ENCODE peak calls at places on chromosomes 6 and 20, in four cellular contexts. U, C, R and Z are unnamed samples.

GRCh38 chr20:8073024-8073832 is 53.7 kb upstream of the TMX4 start:
- DNase-seq in U (no peak), C (no peak), R (peak), Z (peak)

GRCh38 chr20:18794428-18794787 is 19.2 kb upstream of the SCP2D1 start:
- DNase-seq in U (no peak), C (no peak), R (no peak), Z (no peak)

GRCh38 chr6:149046822-149047246 is 270.7 kb upstream of the TAB2 start:
- DNase-seq in U (no peak), C (no peak), R (no peak), Z (no peak)

GRCh38 chr20:45833030-45833882 is at the start of gene SNX21:
- DNase-seq in U (no peak), C (peak), R (peak), Z (peak)

GRCh38 chr20:50652702-50653294 is 38.5 kb downstream of the RIPOR3 start:
- DNase-seq in U (peak), C (no peak), R (no peak), Z (no peak)

GRCh38 chr6:30322527-30323501 is 3.9 kb upstream of the TRIM39 start:
- DNase-seq in U (no peak), C (peak), R (no peak), Z (no peak)

GRCh38 chr20:49452011-49452482 is 30.4 kb downstream of the KCNB1 start:
- DNase-seq in U (no peak), C (no peak), R (no peak), Z (no peak)

GRCh38 chr20:3190681-3191111 is 13.8 kb downstream of the DDRGK1 start:
- DNase-seq in U (no peak), C (no peak), R (no peak), Z (peak)

GRCh38 chr20:45886590-45887345 is 654 bp downstream of the SPATA25 start:
- DNase-seq in U (no peak), C (no peak), R (no peak), Z (no peak)

GRCh38 chr6:165872811-165873210 is 209.8 kb upstream of the PDE10A start:
- DNase-seq in U (no peak), C (no peak), R (no peak), Z (no peak)

GRCh38 chr6:167226791-167227190 is 64.3 kb upstream of the UNC93A start:
- DNase-seq in U (no peak), C (no peak), R (no peak), Z (no peak)

GRCh38 chr6:139119553-139119952 is 15.3 kb upstream of the HECA start:
- DNase-seq in U (no peak), C (no peak), R (no peak), Z (no peak)

GRCh38 chr6:15512126-15512525 is 150.7 kb downstream of the DTNBP1 start:
- DNase-seq in U (no peak), C (peak), R (peak), Z (no peak)

DNA sequence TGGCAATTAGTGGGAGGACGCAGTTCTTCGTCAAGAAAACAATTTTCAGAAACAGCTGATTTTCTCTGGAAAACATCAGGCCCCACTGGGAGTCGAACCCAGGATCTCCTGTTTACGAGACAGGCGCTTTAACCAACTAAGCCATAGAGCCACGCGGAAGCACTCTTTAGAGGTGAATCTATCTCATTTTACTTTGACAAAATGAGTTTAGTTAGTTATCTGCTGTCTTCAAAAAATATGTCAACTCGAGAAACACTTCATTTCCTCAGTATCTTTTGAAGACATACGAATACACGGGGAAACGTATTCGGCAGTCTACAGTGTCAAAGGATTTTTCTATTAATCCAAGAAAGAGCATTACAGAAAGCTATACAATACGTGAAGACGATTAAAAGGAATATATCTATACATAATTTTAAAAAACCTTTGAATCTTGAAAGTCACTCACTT is 26.7 kb downstream of the GPX6 start:
- DNase-seq in U (peak), C (peak), R (peak), Z (peak)
- TF ChIP-seq CREB1 in U (no peak), C (no peak), R (no peak), Z (peak)

GRCh38 chr6:35089935-35090505 is 51.1 kb downstream of the TCP11 start:
- DNase-seq in U (no peak), C (no peak), R (no peak), Z (no peak)
- TF ChIP-seq REST in U (no peak), C (no peak), R (no peak), Z (no peak)

DNA sequence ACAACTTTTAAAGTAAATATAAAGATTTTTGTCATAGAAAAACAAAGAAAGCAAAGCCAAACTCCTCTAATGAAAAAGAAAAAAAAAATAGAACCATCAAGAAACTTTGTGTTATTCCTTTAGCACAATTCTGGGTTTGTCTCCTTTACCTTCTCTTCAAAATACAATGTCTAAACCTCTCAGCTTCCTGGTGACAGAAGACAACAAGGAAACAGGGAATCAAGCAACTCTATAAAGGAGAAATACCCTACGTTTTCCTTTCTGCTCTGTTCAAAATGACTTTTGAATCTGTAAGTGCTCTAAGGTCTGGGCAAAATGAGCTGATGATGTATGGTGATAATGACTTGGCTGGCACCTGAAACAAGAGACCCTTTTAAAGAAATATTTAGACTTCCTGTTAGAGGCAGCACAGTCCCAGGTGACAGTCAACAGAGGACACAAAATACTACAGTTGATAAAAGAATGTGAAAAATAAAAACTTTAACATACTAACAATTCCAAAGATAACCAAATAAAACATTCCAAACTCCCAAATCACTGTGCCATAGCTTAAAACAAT is 101.4 kb downstream of the PRDM1 start:
- DNase-seq in U (no peak), C (no peak), R (no peak), Z (no peak)
- TF ChIP-seq CREB1 in U (no peak), C (no peak), R (no peak), Z (no peak)

GRCh38 chr6:28587746-28588075 is 62.0 kb downstream of the GPX5 start:
- DNase-seq in U (no peak), C (no peak), R (no peak), Z (no peak)

GRCh38 chr6:28586273-28586672 is 60.6 kb downstream of the GPX5 start:
- DNase-seq in U (no peak), C (no peak), R (peak), Z (peak)

GRCh38 chr6:28585335-28585734 is 59.7 kb downstream of the GPX5 start:
- DNase-seq in U (no peak), C (peak), R (peak), Z (no peak)

GRCh38 chr6:28589234-28589951 is 63.7 kb downstream of the GPX5 start:
- DNase-seq in U (peak), C (no peak), R (peak), Z (peak)

DNA sequence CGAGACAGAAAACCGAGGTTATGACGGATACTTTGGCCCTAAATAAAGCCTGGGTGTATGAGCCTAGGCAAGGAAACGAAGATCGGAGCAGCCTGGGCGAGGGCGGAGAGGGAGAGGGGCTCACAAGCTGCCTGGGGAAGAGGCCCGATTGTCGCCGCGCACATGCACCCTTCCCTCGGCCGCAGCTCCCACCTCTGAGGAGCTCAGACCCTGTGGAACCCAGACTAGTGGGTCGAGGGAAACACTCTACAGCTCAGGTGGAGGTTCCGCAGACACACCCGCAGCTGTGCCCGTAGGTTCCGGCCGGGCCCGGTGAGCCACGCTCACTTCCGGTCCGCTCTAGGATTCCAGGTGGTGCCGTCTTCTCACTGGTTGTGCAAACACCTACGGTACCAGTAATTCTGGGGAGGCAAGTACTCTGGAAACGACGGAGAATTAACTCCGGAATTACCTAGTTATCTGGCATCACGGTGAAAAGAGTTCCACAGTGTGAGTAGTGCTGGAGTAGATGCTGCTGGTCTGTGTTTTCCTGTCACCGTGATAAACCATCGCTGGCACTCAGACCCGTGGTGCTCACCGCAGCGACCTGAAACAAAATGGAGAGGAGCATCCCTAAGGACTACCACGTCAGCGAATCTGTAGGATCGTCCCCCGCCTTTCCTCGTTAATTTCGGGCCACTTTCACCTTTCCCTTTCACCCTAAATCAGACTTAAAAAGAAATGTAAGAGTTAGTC is 61.5 kb downstream of the GPX5 start:
- DNase-seq in U (no peak), C (no peak), R (peak), Z (peak)
- TF ChIP-seq REST in U (no peak), C (no peak), R (no peak), Z (no peak)

GRCh38 chr20:44245977-44246376 is 1.1 kb upstream of the GDAP1L1 start:
- DNase-seq in U (no peak), C (no peak), R (no peak), Z (no peak)

GRCh38 chr20:44247131-44247571 is at the start of gene GDAP1L1:
- DNase-seq in U (no peak), C (no peak), R (no peak), Z (peak)

GRCh38 chr20:44251284-44251683 is 4.2 kb downstream of the GDAP1L1 start:
- DNase-seq in U (no peak), C (no peak), R (no peak), Z (no peak)

GRCh38 chr20:44248420-44248759 is 1.3 kb downstream of the GDAP1L1 start:
- DNase-seq in U (no peak), C (no peak), R (no peak), Z (no peak)

DNA sequence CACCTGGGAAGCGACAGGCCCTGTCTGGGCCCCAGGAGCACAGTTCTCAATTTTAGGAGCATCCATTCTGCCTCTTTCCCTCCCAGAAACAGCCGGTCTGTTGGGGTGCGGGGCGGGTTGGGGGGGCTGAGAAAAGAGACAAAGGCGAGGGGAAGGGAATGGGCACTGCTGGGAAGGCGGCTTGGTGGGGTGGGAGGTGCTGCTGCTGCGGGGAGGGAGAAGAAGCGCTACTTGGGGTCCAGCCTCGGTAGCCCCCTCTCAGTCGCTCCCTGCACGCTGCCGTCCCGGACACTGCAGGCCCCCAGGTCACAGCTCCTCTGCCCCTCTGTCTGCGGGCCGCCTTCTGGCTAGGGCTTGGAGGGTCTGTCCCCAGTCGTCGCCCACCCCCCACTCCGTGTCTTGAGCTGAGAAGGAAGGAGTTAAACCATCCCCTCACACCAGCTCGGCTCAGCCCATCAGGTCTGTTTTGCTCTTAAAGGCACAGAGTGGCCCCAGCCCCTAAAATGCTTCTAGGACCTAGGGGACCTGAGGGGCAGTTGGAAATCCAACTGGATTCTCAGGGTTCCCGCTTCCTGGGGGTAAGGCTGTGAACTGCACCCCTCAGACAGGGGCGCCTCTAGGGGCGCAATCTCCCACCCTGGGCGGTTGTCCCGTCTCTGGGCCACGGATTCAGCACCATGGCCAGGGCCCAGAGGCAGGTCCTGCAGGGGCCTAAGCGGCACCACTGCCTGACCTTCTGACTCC is 740 bp downstream of the GDAP1L1 start:
- DNase-seq in U (no peak), C (peak), R (peak), Z (peak)
- TF ChIP-seq CREB1 in U (no peak), C (no peak), R (no peak), Z (peak)

DNA sequence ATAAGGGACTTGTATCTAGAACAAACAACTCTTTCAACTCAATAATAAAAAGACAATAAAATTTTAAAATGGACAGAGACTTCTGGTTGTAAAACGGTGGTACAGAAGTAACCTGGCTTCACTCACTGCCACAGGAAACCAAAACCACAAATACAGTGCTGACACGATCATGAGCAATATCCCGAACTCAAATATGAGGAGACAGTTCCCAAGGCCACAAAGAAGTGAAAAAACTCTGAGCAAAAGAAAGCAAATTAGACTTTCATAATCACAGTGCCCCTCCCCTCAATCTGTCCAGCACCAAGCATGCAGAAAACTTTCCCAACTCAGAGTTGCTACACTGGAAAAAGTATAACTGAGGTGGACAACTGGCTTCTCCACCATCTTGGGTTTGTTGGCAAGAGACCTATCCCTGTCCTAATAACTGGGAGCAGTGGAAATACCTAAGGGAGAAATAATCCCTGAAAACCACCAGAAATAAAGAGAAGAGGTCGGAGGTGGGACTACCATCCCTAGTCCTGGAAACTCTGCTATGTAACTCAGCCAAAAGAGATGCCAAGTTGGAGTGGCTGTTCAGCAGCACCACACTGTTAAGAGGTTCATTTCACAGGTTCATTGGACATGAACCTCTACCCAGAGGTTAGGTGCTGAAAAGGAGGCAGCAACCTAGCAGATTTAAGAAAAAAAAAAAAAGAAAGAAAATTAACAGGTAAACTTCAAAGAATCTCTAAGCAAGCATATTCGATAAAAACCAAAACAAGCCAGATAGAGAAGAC is 55.5 kb downstream of the REV3L start:
- DNase-seq in U (peak), C (no peak), R (peak), Z (no peak)
- TF ChIP-seq REST in U (no peak), C (no peak), R (no peak), Z (no peak)

GRCh38 chr20:31604567-31605030 is 490 bp upstream of the ID1 start:
- DNase-seq in U (no peak), C (no peak), R (peak), Z (peak)

GRCh38 chr20:31605031-31605901 is at the start of gene ID1:
- DNase-seq in U (no peak), C (peak), R (peak), Z (peak)

GRCh38 chr20:31602779-31603441 is 2.2 kb upstream of the ID1 start:
- DNase-seq in U (peak), C (no peak), R (peak), Z (no peak)

GRCh38 chr20:31603822-31604566 is 1.1 kb upstream of the ID1 start:
- DNase-seq in U (peak), C (peak), R (peak), Z (peak)

GRCh38 chr20:31602430-31602778 is 2.7 kb upstream of the ID1 start:
- DNase-seq in U (no peak), C (no peak), R (no peak), Z (no peak)
- TF ChIP-seq CREB1 in U (no peak), C (no peak), R (no peak), Z (no peak)

DNA sequence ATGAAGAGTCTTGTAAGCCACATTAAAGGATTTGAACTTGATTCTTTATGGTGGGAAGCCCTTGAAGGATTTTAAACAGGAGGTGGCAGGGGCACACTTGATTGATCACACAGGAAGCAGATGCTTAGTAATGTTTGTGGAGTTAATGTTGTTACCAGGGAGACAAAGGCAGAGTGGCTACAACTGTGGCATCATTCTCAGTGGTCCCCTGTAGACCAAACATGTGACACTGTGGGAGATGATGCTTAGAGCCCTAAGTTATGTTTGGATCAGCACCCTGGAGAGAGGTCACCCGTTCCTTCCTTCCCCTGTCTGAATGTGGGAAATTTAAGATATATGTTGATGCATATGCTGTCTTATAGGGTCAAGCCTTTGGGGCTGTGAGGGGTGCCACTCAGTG is 53.2 kb downstream of the EIF2S2 start:
- DNase-seq in U (no peak), C (no peak), R (no peak), Z (no peak)
- TF ChIP-seq REST in U (peak), C (peak), R (peak), Z (peak)

DNA sequence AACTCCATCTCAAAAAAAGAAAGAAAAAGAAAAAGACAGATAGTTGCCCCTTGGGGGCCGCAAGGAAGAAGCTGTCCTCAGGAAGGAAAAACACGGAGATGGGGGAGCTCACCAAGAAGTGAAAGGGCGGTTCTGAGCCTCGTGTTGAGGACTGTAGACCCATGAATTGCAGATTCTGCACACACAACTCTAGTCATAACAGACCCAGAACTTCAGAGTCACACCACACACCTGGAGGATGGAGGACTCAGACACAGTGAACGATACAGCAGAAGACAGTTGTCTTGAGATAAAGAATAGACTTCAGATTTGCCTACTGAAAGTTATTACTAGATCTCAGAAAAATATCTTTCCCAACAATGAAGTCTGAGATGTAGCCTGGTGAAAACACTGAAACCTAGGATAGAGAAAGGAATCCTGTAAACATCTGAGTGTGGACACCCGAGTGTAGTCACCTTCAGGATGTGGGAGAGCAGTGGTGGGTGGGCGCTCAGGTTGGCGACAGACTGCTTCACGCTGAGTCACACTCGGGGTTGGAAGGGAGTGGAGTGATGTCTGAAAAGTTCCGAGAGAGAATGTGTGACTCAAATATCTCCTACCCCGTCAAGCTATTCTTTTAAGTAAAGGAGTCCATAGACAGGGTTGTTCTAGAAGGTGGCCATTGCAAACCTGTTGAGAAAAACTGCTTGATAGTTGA is 88.1 kb downstream of the MAP3K4 start:
- DNase-seq in U (no peak), C (no peak), R (no peak), Z (no peak)
- TF ChIP-seq CREB1 in U (no peak), C (no peak), R (no peak), Z (no peak)